ENCODE peak calls at places on chromosomes 1 and 21, in ten cellular contexts. G is testis, N is COR-L47, W is germinal center, Z is NCI-H1092, R is hepatic stellate cell, D is activated gamma-delta T cell treated with Interleukin-2 at 50 U/mL for 16 hours, C is KBM-7, I is endodermal cell, K is SJSA1. Q is an unnamed sample.

GRCh38 chr1:180062452-180062971 is 92.2 kb upstream of the QSOX1 start:
- DNase-seq in Z (no peak), D (no peak), C (no peak), K (no peak), W (no peak), G (no peak), R (no peak), I (no peak), N (no peak), Q (no peak)

GRCh38 chr1:64090436-64090835 is 113.0 kb upstream of the UBE2U start:
- DNase-seq in D (no peak), C (no peak), W (no peak), R (no peak), K (no peak), I (no peak), G (no peak), Z (no peak), N (no peak), Q (no peak)

GRCh38 chr1:30286241-30286983 is 437.0 kb downstream of the MATN1 start:
- DNase-seq in N (peak; percentile 58), C (no peak), Z (peak; percentile 38), D (no peak), G (no peak), W (no peak), K (no peak), I (no peak), R (no peak), Q (no peak)

GRCh38 chr1:152347116-152347728 is 12.6 kb downstream of the FLG2 start:
- DNase-seq in Z (no peak), R (peak; percentile 1), K (peak; percentile 57), N (peak; percentile 4), W (peak; percentile 3), G (peak; percentile 73), C (peak; percentile 60), D (peak; percentile 41), I (peak; percentile 65), Q (no peak)

GRCh38 chr1:54177726-54178125 is 22.1 kb downstream of the CYB5RL start:
- DNase-seq in N (no peak), Z (no peak), D (no peak), I (no peak), W (no peak), K (no peak), R (no peak), C (no peak), G (no peak), Q (no peak)

GRCh38 chr1:153095764-153096163 is 1.4 kb upstream of the SPRR2E start:
- DNase-seq in N (no peak), D (no peak), K (no peak), R (no peak), G (no peak), I (no peak), Z (no peak), C (no peak), W (no peak), Q (no peak)

GRCh38 chr1:220726634-220727033 is 21.5 kb upstream of the MTARC2 start:
- DNase-seq in D (no peak), N (no peak), K (no peak), R (no peak), G (no peak), W (peak; percentile 32), C (no peak), I (peak; percentile 68), Z (no peak), Q (no peak)

GRCh38 chr1:189628857-189629256 is 848.8 kb downstream of the BRINP3 start:
- DNase-seq in C (no peak), D (no peak), K (no peak), G (no peak), W (no peak), I (peak; percentile 44), R (no peak), N (no peak), Z (no peak), Q (no peak)

GRCh38 chr1:209652873-209653401 is 712 bp upstream of the LAMB3 start:
- DNase-seq in Z (no peak), I (peak; percentile 96), N (peak; percentile 72), D (no peak), C (no peak), W (no peak), R (no peak), K (peak; percentile 44), G (peak; percentile 90), Q (peak; percentile 95)

GRCh38 chr21:42258150-42258884 is 39.4 kb downstream of the ABCG1 start:
- DNase-seq in I (peak; percentile 92), N (peak; percentile 57), K (peak; percentile 44), C (peak; percentile 79), G (peak; percentile 84), D (peak; percentile 83), W (peak; percentile 91), Z (peak; percentile 69), R (peak; percentile 73), Q (no peak)

GRCh38 chr1:201346337-201346939 is 31.0 kb downstream of the TNNT2 start:
- DNase-seq in D (no peak), I (peak; percentile 93), K (peak; percentile 28), G (peak; percentile 66), R (peak; percentile 74), C (peak; percentile 9), N (peak; percentile 27), Z (peak; percentile 18), W (peak; percentile 28), Q (no peak)

GRCh38 chr21:32861871-32862270 is 90.3 kb upstream of the PAXBP1 start:
- DNase-seq in K (no peak), R (no peak), C (no peak), Z (no peak), G (no peak), W (no peak), N (no peak), I (no peak), D (no peak), Q (no peak)

GRCh38 chr1:203278885-203279406 is 26.4 kb upstream of the BTG2 start:
- DNase-seq in I (no peak), N (no peak), G (no peak), C (no peak), W (no peak), K (peak; percentile 29), D (no peak), Z (no peak), R (no peak), Q (no peak)

GRCh38 chr1:42427240-42427639 is 28.6 kb downstream of the ZMYND12 start:
- DNase-seq in C (no peak), D (no peak), G (no peak), N (no peak), W (no peak), K (no peak), Z (no peak), I (no peak), R (no peak), Q (no peak)

GRCh38 chr1:100921110-100921706 is 25.3 kb downstream of the SLC30A7 start:
- DNase-seq in K (peak; percentile 55), N (peak; percentile 49), I (no peak), W (peak; percentile 11), Z (peak; percentile 39), D (no peak), R (no peak), C (peak; percentile 74), G (no peak), Q (no peak)

GRCh38 chr1:98766241-98766640 is 104.7 kb downstream of the SNX7 start:
- DNase-seq in N (no peak), R (no peak), G (no peak), Z (no peak), D (no peak), W (peak; percentile 2), K (no peak), C (peak; percentile 3), I (no peak), Q (no peak)

GRCh38 chr1:221435510-221435909 is 306.4 kb downstream of the DUSP10 start:
- DNase-seq in W (peak; percentile 34), R (peak; percentile 33), K (peak; percentile 54), Z (peak; percentile 43), G (no peak), I (no peak), D (no peak), C (peak; percentile 71), N (peak; percentile 4), Q (no peak)

GRCh38 chr1:152111515-152111968 is 3.7 kb downstream of the TCHH start:
- DNase-seq in C (peak; percentile 63), Z (peak; percentile 12), R (no peak), K (peak; percentile 63), I (peak; percentile 90), D (no peak), N (no peak), W (no peak), G (peak; percentile 52), Q (peak; percentile 68)

GRCh38 chr21:42844411-42845113 is 34.8 kb downstream of the WDR4 start:
- DNase-seq in G (no peak), R (no peak), C (no peak), W (no peak), N (no peak), K (no peak), I (peak; percentile 43), Z (no peak), D (no peak), Q (peak; percentile 41)

GRCh38 chr1:166910396-166910994 is 34.4 kb upstream of the TADA1 start:
- DNase-seq in G (peak; percentile 83), D (peak; percentile 73), I (peak; percentile 89), N (peak; percentile 78), C (peak; percentile 90), R (peak; percentile 63), Z (peak; percentile 71), W (peak; percentile 76), K (peak; percentile 65), Q (peak; percentile 66)

GRCh38 chr1:21289700-21290545 is at the start of gene ECE1:
- DNase-seq in R (peak; percentile 74), C (no peak), G (peak; percentile 48), I (peak; percentile 90), D (peak; percentile 46), W (peak; percentile 51), K (peak; percentile 25), Z (no peak), N (no peak), Q (no peak)

GRCh38 chr1:22681564-22682276 is 28.7 kb downstream of the C1QB start:
- DNase-seq in R (no peak), D (no peak), W (no peak), G (no peak), I (no peak), N (no peak), K (no peak), Z (no peak), C (no peak), Q (no peak)

GRCh38 chr1:91501527-91501859 is 842 bp downstream of the CDC7 start:
- DNase-seq in C (no peak), N (peak; percentile 56), K (no peak), D (no peak), R (peak; percentile 29), G (peak; percentile 17), Z (no peak), W (no peak), I (no peak), Q (no peak)

GRCh38 chr1:115168026-115168425 is 78.7 kb upstream of the TSPAN2 start:
- DNase-seq in C (no peak), K (peak; percentile 53), I (no peak), W (no peak), G (no peak), R (no peak), Z (no peak), D (no peak), N (no peak), Q (no peak)

GRCh38 chr1:67489643-67490042 is 59.4 kb upstream of the SERBP1 start:
- DNase-seq in N (peak; percentile 61), C (peak; percentile 27), I (no peak), K (no peak), D (no peak), R (no peak), G (no peak), W (peak; percentile 12), Z (no peak), Q (no peak)

GRCh38 chr1:111032295-111032897 is 68.7 kb upstream of the LRIF1 start:
- DNase-seq in Z (peak; percentile 32), K (no peak), G (peak; percentile 73), W (peak; percentile 54), I (peak; percentile 64), C (peak; percentile 51), R (no peak), N (no peak), D (peak; percentile 34), Q (no peak)

GRCh38 chr1:248886237-248886895 is 19.7 kb upstream of the PGBD2 start:
- DNase-seq in R (no peak), I (peak; percentile 56), Z (no peak), C (no peak), G (no peak), K (no peak), W (no peak), D (no peak), N (peak; percentile 21), Q (no peak)

GRCh38 chr1:65812065-65812464 is 19.4 kb downstream of the PDE4B start:
- DNase-seq in W (no peak), R (peak; percentile 40), C (peak; percentile 61), K (no peak), N (no peak), I (peak; percentile 50), G (peak; percentile 18), Z (no peak), D (no peak), Q (no peak)

Q was measured in RWPE2.